ENCODE peak calls at places on chromosomes 4 and X, in four cellular contexts. X, B, R and C are unnamed samples.

GRCh38 chr4:181820518-181820917 is 422.7 kb upstream of the TENM3 start:
- DNase-seq in X (no peak), B (no peak), R (no peak), C (no peak)

GRCh38 chr4:47538516-47538915 is 53.4 kb downstream of the ATP10D start:
- DNase-seq in X (no peak), B (no peak), R (no peak), C (no peak)

GRCh38 chrX:115364625-115365024 is 75.1 kb downstream of the LUZP4 start:
- DNase-seq in X (no peak), B (no peak), R (no peak), C (peak; percentile 37)

GRCh38 chrX:253451-254297 is 27.5 kb upstream of the PLCXD1 start:
- DNase-seq in X (no peak), B (no peak), R (peak; percentile 1), C (no peak)

GRCh38 chrX:110284159-110284558 is 33.7 kb downstream of the AMMECR1 start:
- DNase-seq in X (peak; percentile 81), B (no peak), R (no peak), C (peak; percentile 69)

GRCh38 chrX:132737743-132738142 is 220.7 kb downstream of the HS6ST2 start:
- DNase-seq in X (peak; percentile 3), B (no peak), R (no peak), C (no peak)

GRCh38 chr4:2290488-2290887 is 28.6 kb upstream of the MXD4 start:
- DNase-seq in X (no peak), B (no peak), R (peak; percentile 7), C (no peak)

GRCh38 chrX:25012793-25013592 is 2.8 kb downstream of the ARX start:
- DNase-seq in X (no peak), B (peak; percentile 63), R (no peak), C (no peak)

GRCh38 chr4:155796031-155796430 is 37.2 kb downstream of the GUCY1B1 start:
- DNase-seq in X (peak; percentile 35), B (peak; percentile 30), R (no peak), C (no peak)

GRCh38 chr4:3873446-3874415 is 107.5 kb downstream of the ADRA2C start:
- DNase-seq in X (no peak), B (peak; percentile 76), R (no peak), C (no peak)

GRCh38 chrX:81412428-81412827 is 210.5 kb downstream of the SH3BGRL start:
- DNase-seq in X (no peak), B (no peak), R (no peak), C (no peak)

GRCh38 chrX:104098151-104098808 is 14.0 kb upstream of the ZCCHC18 start:
- DNase-seq in X (peak; percentile 77), B (peak; percentile 71), R (peak; percentile 56), C (peak; percentile 79)

GRCh38 chrX:38649674-38650647 is 88.6 kb downstream of the TSPAN7 start:
- DNase-seq in X (no peak), B (no peak), R (peak; percentile 72), C (no peak)

GRCh38 chrX:112901821-112902732 is 61.4 kb upstream of the AMOT start:
- DNase-seq in X (no peak), B (peak; percentile 24), R (no peak), C (no peak)

GRCh38 chr4:73257995-73258667 is 467 bp downstream of the ANKRD17 start:
- DNase-seq in X (peak; percentile 40), B (no peak), R (no peak), C (peak; percentile 53)

GRCh38 chr4:26307027-26307426 is 13.8 kb upstream of the RBPJ start:
- DNase-seq in X (peak; percentile 57), B (no peak), R (no peak), C (no peak)

GRCh38 chr4:4618846-4619245 is 77.0 kb upstream of the STX18 start:
- DNase-seq in X (no peak), B (no peak), R (peak; percentile 70), C (no peak)

GRCh38 chrX:37921758-37922157 is 74.4 kb upstream of the DYNLT3 start:
- DNase-seq in X (peak; percentile 82), B (no peak), R (no peak), C (peak; percentile 18)

GRCh38 chr4:128565565-128566186 is 243.8 kb upstream of the JADE1 start:
- DNase-seq in X (peak; percentile 28), B (peak; percentile 79), R (no peak), C (peak; percentile 58)

GRCh38 chr4:101419324-101420135 is 72.2 kb upstream of the PPP3CA start:
- DNase-seq in X (peak; percentile 33), B (peak; percentile 72), R (no peak), C (peak; percentile 64)

DNA sequence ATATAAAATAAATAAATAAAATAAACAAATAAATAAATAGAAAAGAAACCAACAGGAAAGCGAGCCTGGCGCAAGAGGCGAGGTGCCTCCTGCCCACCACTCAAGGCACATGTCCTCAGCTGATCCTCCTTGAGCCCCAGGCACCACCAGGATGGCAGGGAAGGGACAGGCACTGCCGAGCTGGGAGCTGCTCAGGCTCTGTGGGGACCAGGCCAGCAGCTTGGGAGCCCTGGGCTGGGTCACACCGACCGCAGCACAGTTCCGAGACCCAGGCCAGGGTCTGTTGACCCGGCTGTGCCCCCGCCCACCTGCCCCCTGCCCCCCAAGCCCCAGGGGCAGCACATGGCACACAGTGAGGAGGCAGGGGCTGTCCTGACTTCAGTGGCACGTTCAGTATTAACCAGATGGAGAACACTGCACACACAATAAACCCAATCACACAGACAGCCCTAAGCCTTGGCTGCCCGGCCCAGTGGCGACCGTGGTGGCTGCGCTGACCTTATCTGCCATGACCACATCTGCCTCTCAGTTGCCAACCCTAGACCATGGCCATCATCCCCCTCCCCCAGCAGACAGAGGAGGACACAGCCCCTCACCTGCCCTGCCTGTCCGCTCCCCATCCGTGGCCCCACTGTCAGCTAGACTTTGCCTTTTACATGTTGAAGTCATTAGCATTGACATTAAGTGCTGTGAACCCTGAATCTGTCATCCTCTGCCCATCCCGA is 2.9 kb upstream of the TREX2 start:
- DNase-seq in X (no peak), B (no peak), R (no peak), C (no peak)
- TF ChIP-seq CTCF in X (no peak), B (no peak), R (no peak), C (no peak)

DNA sequence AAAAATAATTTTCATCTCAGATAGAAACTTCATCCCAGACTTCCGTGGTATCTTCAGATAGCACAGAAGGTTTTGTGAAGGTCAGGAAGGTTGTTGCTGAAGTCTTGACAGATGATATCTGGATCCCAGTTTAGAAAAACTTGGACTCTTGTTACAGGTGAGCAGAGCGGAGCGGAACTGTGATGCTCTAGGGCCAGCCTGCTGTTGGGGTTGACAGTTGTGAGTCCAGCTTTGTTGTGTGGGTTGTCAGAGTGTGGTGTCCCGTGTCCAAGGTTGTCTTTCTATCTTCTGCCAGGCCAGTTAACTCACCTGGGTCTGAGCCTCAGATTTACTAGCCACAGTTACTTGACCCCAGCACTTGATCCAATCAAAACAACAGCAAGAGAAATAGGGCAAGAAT is 3.9 kb downstream of the SNX25 start:
- DNase-seq in X (no peak), B (no peak), R (no peak), C (no peak)
- H3K4me3 ChIP-seq in X (no peak overlapping the region), B (no peak overlapping the region), R (no peak overlapping the region), C (no peak overlapping the region)

DNA sequence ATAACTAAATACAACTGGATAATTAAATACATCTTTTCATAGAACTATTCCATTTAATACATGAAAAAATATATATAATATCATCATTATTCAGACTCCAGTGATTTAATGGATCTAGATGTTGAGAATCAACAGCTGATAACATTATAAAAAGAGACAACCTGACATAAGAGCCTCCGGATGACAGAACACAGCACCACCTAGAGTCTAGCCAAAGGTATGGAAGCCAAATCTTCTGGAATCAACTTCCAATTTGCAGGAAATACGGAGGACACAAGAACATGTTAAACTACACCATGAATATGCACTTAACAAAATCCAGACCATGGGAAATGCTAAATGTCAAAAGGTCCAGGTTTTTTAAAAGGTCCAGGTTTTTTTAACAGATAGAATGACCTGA is 55.0 kb downstream of the LRBA start:
- DNase-seq in X (peak; percentile 62), B (peak; percentile 19), R (no peak), C (peak; percentile 49)
- TF ChIP-seq CTCF in X (peak; percentile 79), B (peak; percentile 42), R (peak; percentile 25), C (peak; percentile 70)

GRCh38 chrX:19842542-19842941 is 44.9 kb downstream of the SH3KBP1 start:
- DNase-seq in X (no peak), B (no peak), R (no peak), C (no peak)

GRCh38 chrX:19840899-19841648 is 46.3 kb downstream of the SH3KBP1 start:
- DNase-seq in X (no peak), B (peak; percentile 13), R (no peak), C (peak; percentile 3)

GRCh38 chrX:19836337-19836736 is 51.1 kb downstream of the SH3KBP1 start:
- DNase-seq in X (no peak), B (no peak), R (no peak), C (no peak)

GRCh38 chrX:19839770-19840254 is 47.6 kb downstream of the SH3KBP1 start:
- DNase-seq in X (no peak), B (no peak), R (no peak), C (no peak)
- H3K4me3 ChIP-seq in X (no peak overlapping the region), B (no peak overlapping the region), R (no peak overlapping the region), C (no peak overlapping the region)

GRCh38 chr4:19227701-19228100 is 1024.0 kb upstream of the SLIT2 start:
- DNase-seq in X (no peak), B (no peak), R (no peak), C (no peak)

DNA sequence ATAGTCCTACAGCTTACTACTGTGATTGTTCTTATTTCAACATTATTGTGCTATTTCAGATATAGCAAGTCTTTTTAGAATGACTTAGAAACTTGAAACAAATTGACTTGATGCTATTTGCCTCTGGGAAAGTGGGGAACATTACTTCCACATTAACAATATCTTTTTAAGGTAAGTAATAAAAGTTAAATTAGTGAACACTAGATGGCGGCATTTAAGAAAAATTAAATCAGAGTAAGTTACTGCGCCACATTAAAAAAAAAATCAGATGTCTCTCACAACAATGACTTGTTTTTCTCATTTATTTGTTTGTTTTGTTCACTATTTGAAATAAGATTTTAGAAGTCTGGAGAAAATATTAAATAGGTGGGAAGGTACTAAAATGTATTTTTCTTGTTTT is 1026.9 kb upstream of the SLIT2 start:
- DNase-seq in X (peak; percentile 44), B (peak; percentile 38), R (no peak), C (peak; percentile 58)
- TF ChIP-seq CTCF in X (peak; percentile 9), B (peak; percentile 63), R (peak; percentile 60), C (peak; percentile 21)

DNA sequence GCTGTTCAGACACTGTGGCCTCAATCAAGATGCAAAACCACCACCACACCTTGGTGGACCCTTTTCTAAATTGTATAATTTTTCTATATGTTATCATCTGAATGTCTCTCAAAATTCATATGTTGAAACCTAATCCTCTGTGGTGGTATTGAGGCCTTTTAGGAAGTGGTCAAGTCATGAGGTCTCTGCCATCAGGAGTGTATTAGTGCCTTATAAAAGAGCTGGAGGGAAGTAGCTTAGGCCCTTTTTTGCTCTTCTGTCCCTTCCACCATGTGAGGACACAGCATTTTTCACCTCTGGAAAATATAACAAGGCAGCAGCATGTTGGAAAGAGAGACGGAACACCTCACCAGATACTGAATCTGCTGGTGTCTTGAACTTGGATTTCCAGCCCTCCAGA is 30.5 kb upstream of the DKK2 start:
- DNase-seq in X (no peak), B (no peak), R (no peak), C (no peak)
- H3K4me3 ChIP-seq in X (no peak overlapping the region), B (no peak overlapping the region), R (no peak overlapping the region), C (no peak overlapping the region)

GRCh38 chr4:23235613-23236390 is 543.1 kb downstream of the GBA3 start:
- DNase-seq in X (no peak), B (peak; percentile 9), R (no peak), C (no peak)
- TF ChIP-seq CTCF in X (no peak), B (no peak), R (no peak), C (no peak)

DNA sequence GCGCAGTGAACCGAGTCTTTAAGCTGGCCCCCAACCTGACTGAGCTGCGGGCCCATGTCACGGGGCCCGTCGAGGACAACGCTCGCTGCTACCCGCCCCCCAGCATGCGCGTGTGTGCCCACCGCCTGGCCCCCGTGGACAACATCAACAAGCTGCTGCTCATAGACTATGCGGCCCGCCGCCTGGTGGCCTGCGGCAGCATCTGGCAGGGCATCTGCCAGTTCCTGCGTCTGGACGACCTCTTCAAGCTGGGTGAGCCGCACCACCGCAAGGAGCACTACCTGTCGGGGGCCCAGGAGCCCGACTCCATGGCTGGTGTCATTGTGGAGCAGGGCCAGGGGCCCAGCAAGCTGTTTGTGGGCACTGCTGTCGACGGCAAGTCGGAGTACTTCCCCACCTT is 2.2 kb downstream of the PLXNA3 start:
- DNase-seq in X (no peak), B (no peak), R (no peak), C (no peak)
- H3K4me3 ChIP-seq in X (no peak overlapping the region), B (no peak overlapping the region), R (no peak overlapping the region), C (peak overlapping the region; percentile 75)